ENCODE peak calls at places on chromosomes 5 and 9, in six cellular contexts. O is breast epithelium; T is H9; Q is uterus; Z is coronary artery; G is CD4-positive, alpha-beta T cell. U is an unnamed sample.
A peak's percentile ranks its signal among the peaks of the same experiment; 100 is the strongest.

GRCh38 chr9:27453860-27454553 is 70.1 kb upstream of the IFNK start:
- DNase-seq in O (no peak), T (no peak), Q (no peak), Z (no peak), G (no peak), U (no peak)

GRCh38 chr5:163634061-163634460 is 128.6 kb downstream of the MAT2B start:
- DNase-seq in O (no peak), T (no peak), Q (no peak), Z (no peak), G (no peak), U (no peak)

GRCh38 chr5:68644971-68645370 is 429.4 kb downstream of the PIK3R1 start:
- DNase-seq in O (no peak), T (no peak), Q (no peak), Z (no peak), G (no peak), U (no peak)

GRCh38 chr5:127875235-127876021 is 172.2 kb downstream of the CCDC192 start:
- DNase-seq in O (no peak), T (peak; percentile 62), Q (peak; percentile 16), Z (no peak), G (no peak), U (peak; percentile 69)

GRCh38 chr9:101977614-101978210 is 239.3 kb upstream of the GRIN3A start:
- DNase-seq in O (no peak), T (no peak), Q (no peak), Z (no peak), G (no peak), U (no peak)

GRCh38 chr9:134641173-134641985 is at the start of gene COL5A1:
- DNase-seq in O (peak; percentile 77), T (peak; percentile 92), Q (peak; percentile 92), Z (peak; percentile 95), G (peak; percentile 14), U (peak; percentile 93)

GRCh38 chr5:58849995-58850667 is 267.3 kb downstream of the RAB3C start:
- DNase-seq in O (no peak), T (no peak), Q (no peak), Z (no peak), G (no peak), U (no peak)

GRCh38 chr5:132227485-132228240 is at the start of gene P4HA2:
- DNase-seq in O (peak; percentile 82), T (peak; percentile 85), Q (peak; percentile 78), Z (peak; percentile 85), G (no peak), U (peak; percentile 84)

GRCh38 chr9:34380034-34380510 is 3.4 kb upstream of the MYORG start:
- DNase-seq in O (no peak), T (peak; percentile 47), Q (no peak), Z (peak; percentile 72), G (no peak), U (no peak)

GRCh38 chr9:107545036-107545435 is 55.5 kb upstream of the KLF4 start:
- DNase-seq in O (no peak), T (no peak), Q (no peak), Z (no peak), G (no peak), U (no peak)

GRCh38 chr5:142017832-142018427 is 5.1 kb upstream of the GNPDA1 start:
- DNase-seq in O (no peak), T (no peak), Q (no peak), Z (no peak), G (no peak), U (no peak)

GRCh38 chr5:139361821-139362429 is 20.3 kb downstream of the PAIP2 start:
- DNase-seq in O (no peak), T (no peak), Q (no peak), Z (no peak), G (no peak), U (no peak)

GRCh38 chr9:105154723-105155191 is 89.7 kb upstream of the SLC44A1 start:
- DNase-seq in O (no peak), T (no peak), Q (no peak), Z (no peak), G (no peak), U (no peak)

GRCh38 chr5:55551298-55551846 is 16.6 kb upstream of the PLPP1 start:
- DNase-seq in O (no peak), T (no peak), Q (no peak), Z (no peak), G (no peak), U (no peak)
- TF ChIP-seq CTCF in O (no peak), T (no peak), Q (no peak), Z (no peak), G (no peak), U (no peak)

DNA sequence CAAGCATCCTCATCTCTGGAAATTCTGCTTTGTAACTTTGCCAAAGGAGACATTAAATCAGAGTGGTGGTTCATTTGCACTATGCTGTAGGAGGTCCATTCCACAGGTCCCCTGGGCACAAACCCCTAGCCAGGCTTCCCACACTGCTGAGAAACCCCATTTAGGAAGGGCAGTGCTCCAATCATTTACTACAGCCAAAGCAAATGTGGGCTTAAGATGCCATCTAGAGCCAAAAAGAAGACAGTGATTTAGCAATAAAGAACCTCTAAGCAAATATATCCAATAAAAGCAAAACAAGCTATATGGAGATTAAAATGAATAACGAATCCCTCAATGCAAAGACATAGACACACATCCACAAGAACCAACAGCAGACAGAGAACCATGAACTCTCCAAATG is 129.0 kb upstream of the ALDH1B1 start:
- DNase-seq in O (no peak), T (no peak), Q (no peak), Z (no peak), G (no peak), U (no peak)
- TF ChIP-seq CTCF in O (no peak), T (peak; percentile 60), Q (no peak), Z (no peak), G (no peak), U (peak; percentile 53)

DNA sequence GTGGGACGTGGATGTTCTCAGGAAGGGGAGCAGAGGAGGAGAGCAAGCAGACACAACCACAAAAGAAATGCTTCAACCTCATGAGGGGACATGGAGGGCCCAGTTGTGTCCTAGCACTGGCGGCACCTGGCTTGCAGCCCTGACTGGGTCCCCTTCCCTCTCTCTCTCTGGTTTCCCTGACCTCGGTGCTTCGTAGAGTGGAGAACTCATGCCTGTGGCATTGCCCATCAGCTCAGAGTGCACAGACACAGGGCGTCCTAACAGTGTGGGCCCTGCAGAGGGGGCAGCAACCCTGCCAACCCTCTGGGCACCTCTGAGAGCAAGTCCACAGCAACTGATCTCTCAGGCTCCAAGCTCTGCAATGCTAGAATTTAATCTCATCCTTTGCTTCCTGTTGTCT is 140.6 kb downstream of the BARX1 start:
- DNase-seq in O (no peak), T (peak; percentile 52), Q (no peak), Z (no peak), G (no peak), U (peak; percentile 54)
- TF ChIP-seq CTCF in O (no peak), T (peak; percentile 53), Q (no peak), Z (no peak), G (no peak), U (peak; percentile 45)

GRCh38 chr9:16058131-16058549 is 505.3 kb downstream of the CCDC171 start:
- DNase-seq in O (no peak), T (no peak), Q (no peak), Z (peak; percentile 21), G (no peak), U (no peak)
- TF ChIP-seq CTCF in O (no peak), T (peak; percentile 21), Q (no peak), Z (no peak), G (no peak), U (no peak)